ENCODE peak calls at places on chromosomes 2 and 18, in six cellular contexts. One of them, this sample, is unnamed.

GRCh38 chr2:224308267-224308911 is 93.5 kb downstream of the FAM124B start:
- DNase-seq in prostate gland: no peak
- DNase-seq in stomach: no peak
- DNase-seq in GM23338: no peak
- DNase-seq in transverse colon: no peak
- DNase-seq in Panc1: no peak
- DNase-seq in this sample: no peak

GRCh38 chr2:241609859-241610793 is 26.8 kb downstream of the THAP4 start:
- DNase-seq in transverse colon: peak; percentile 94
- DNase-seq in GM23338: peak; percentile 97
- DNase-seq in Panc1: no peak
- DNase-seq in prostate gland: peak; percentile 72
- DNase-seq in stomach: peak; percentile 90
- DNase-seq in this sample: peak; percentile 93

GRCh38 chr2:12005886-12006681 is 259.7 kb downstream of the LPIN1 start:
- DNase-seq in prostate gland: no peak
- DNase-seq in Panc1: no peak
- DNase-seq in stomach: peak; percentile 74
- DNase-seq in transverse colon: peak; percentile 11
- DNase-seq in GM23338: no peak
- DNase-seq in this sample: no peak

GRCh38 chr2:84881581-84882414 is 914 bp upstream of the TRABD2A start:
- DNase-seq in Panc1: peak; percentile 80
- DNase-seq in prostate gland: peak; percentile 65
- DNase-seq in stomach: peak; percentile 83
- DNase-seq in transverse colon: peak; percentile 92
- DNase-seq in GM23338: peak; percentile 96
- DNase-seq in this sample: peak; percentile 81

GRCh38 chr18:36580266-36580665 is 248.5 kb downstream of the TPGS2 start:
- DNase-seq in Panc1: no peak
- DNase-seq in prostate gland: no peak
- DNase-seq in stomach: no peak
- DNase-seq in transverse colon: no peak
- DNase-seq in GM23338: peak; percentile 27
- DNase-seq in this sample: peak; percentile 76

GRCh38 chr2:175431054-175431780 is 249.7 kb upstream of the ATP5MC3 start:
- DNase-seq in GM23338: no peak
- DNase-seq in Panc1: no peak
- DNase-seq in stomach: no peak
- DNase-seq in transverse colon: no peak
- DNase-seq in prostate gland: no peak
- DNase-seq in this sample: no peak

GRCh38 chr18:22985250-22985649 is 52.1 kb downstream of the RBBP8 start:
- DNase-seq in Panc1: no peak
- DNase-seq in transverse colon: no peak
- DNase-seq in GM23338: no peak
- DNase-seq in stomach: no peak
- DNase-seq in prostate gland: no peak
- DNase-seq in this sample: no peak

GRCh38 chr2:88828397-88829137 is 137.1 kb downstream of the RPIA start:
- DNase-seq in GM23338: no peak
- DNase-seq in prostate gland: no peak
- DNase-seq in transverse colon: no peak
- DNase-seq in Panc1: no peak
- DNase-seq in stomach: no peak
- DNase-seq in this sample: no peak

GRCh38 chr2:66573412-66573811 is 138.5 kb downstream of the MEIS1 start:
- DNase-seq in transverse colon: no peak
- DNase-seq in Panc1: no peak
- DNase-seq in prostate gland: no peak
- DNase-seq in stomach: no peak
- DNase-seq in GM23338: peak; percentile 84
- DNase-seq in this sample: no peak

GRCh38 chr2:203413796-203414195 is 85.6 kb downstream of the ABI2 start:
- DNase-seq in transverse colon: no peak
- DNase-seq in GM23338: no peak
- DNase-seq in stomach: no peak
- DNase-seq in prostate gland: no peak
- DNase-seq in Panc1: no peak
- DNase-seq in this sample: no peak

GRCh38 chr18:8260319-8260718 is 348.9 kb upstream of the RAB12 start:
- DNase-seq in Panc1: no peak
- DNase-seq in stomach: no peak
- DNase-seq in transverse colon: no peak
- DNase-seq in GM23338: peak; percentile 23
- DNase-seq in prostate gland: no peak
- DNase-seq in this sample: no peak

DNA sequence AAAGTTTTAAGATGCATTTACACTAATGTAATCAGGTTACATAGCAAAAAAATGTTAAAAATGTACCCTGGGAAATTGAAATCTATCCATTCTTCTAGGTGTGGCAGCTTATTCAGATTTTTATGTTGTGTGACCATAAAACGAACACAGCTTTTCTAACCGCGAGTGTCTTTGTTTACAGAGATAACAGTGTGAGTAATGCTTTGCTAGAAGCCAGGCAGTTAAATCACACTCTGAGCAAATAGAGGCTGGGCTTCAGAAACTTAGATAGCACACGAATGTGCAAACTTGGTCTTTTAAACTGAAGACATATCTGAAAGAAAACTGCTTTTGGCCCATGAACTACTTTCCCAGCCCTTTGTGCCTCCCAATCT is 116.1 kb downstream of the SPTBN1 start:
- DNase-seq in Panc1: no peak
- DNase-seq in prostate gland: no peak
- DNase-seq in stomach: no peak
- DNase-seq in GM23338: no peak
- DNase-seq in transverse colon: no peak
- DNase-seq in this sample: no peak
- TF ChIP-seq POLR2AphosphoS5 in Panc1: peak; percentile 88
- TF ChIP-seq POLR2AphosphoS5 in prostate gland: peak; percentile 71
- TF ChIP-seq POLR2AphosphoS5 in stomach: peak; percentile 82
- TF ChIP-seq POLR2AphosphoS5 in GM23338: no peak
- TF ChIP-seq POLR2AphosphoS5 in transverse colon: peak; percentile 52
- TF ChIP-seq POLR2AphosphoS5 in this sample: no peak

GRCh38 chr2:71073475-71073874 is 5.0 kb downstream of the NAGK start:
- DNase-seq in Panc1: no peak
- DNase-seq in GM23338: no peak
- DNase-seq in stomach: no peak
- DNase-seq in transverse colon: no peak
- DNase-seq in prostate gland: no peak
- DNase-seq in this sample: peak; percentile 7

GRCh38 chr2:71070294-71071025 is 2.0 kb downstream of the NAGK start:
- DNase-seq in Panc1: no peak
- DNase-seq in stomach: no peak
- DNase-seq in transverse colon: no peak
- DNase-seq in prostate gland: no peak
- DNase-seq in GM23338: peak; percentile 73
- DNase-seq in this sample: peak; percentile 56

GRCh38 chr2:71072492-71072891 is 4.0 kb downstream of the NAGK start:
- DNase-seq in Panc1: no peak
- DNase-seq in GM23338: no peak
- DNase-seq in prostate gland: no peak
- DNase-seq in stomach: no peak
- DNase-seq in transverse colon: no peak
- DNase-seq in this sample: peak; percentile 63

GRCh38 chr2:71071681-71072398 is 3.4 kb downstream of the NAGK start:
- DNase-seq in Panc1: no peak
- DNase-seq in transverse colon: peak; percentile 46
- DNase-seq in stomach: no peak
- DNase-seq in prostate gland: no peak
- DNase-seq in GM23338: peak; percentile 47
- DNase-seq in this sample: peak; percentile 66

DNA sequence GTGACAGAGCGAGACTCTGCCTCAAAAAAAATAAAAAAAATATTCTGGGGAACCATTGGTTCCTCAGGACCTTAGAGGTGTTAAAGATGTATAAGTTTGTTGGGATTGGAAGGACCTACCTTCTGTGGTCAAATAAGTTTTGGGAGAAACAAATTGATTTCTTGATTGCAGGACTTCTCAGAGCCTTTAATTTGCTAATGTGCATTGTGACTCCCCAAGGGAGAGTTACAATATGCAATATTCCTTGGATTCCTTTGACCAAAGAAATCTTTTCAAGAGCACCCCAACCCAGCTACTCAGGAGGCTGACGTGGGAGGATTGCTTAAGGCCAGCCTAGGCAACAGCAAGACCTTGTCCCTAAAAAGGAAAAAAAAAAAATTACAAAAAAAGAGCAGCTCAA is 6.4 kb downstream of the NAGK start:
- DNase-seq in GM23338: no peak
- DNase-seq in Panc1: no peak
- DNase-seq in prostate gland: no peak
- DNase-seq in transverse colon: no peak
- DNase-seq in stomach: no peak
- DNase-seq in this sample: peak; percentile 3
- H3K36me3 ChIP-seq in GM23338: no peaks in the 10 kb centered on the region
- H3K36me3 ChIP-seq in Panc1: no peaks in the 10 kb centered on the region
- H3K36me3 ChIP-seq in prostate gland: peaks cover 4% of the 10 kb centered on the region
- H3K36me3 ChIP-seq in transverse colon: no peaks in the 10 kb centered on the region
- H3K36me3 ChIP-seq in stomach: peaks cover 77% of the 10 kb centered on the region
- H3K36me3 ChIP-seq in this sample: peaks cover 6% of the 10 kb centered on the region

GRCh38 chr2:72915076-72915906 is 2.0 kb upstream of the EMX1 start:
- DNase-seq in transverse colon: no peak
- DNase-seq in prostate gland: no peak
- DNase-seq in stomach: peak; percentile 23
- DNase-seq in GM23338: peak; percentile 47
- DNase-seq in Panc1: no peak
- DNase-seq in this sample: peak; percentile 50

GRCh38 chr2:72916743-72917137 is 579 bp upstream of the EMX1 start:
- DNase-seq in prostate gland: no peak
- DNase-seq in stomach: no peak
- DNase-seq in transverse colon: no peak
- DNase-seq in GM23338: peak; percentile 45
- DNase-seq in Panc1: no peak
- DNase-seq in this sample: peak; percentile 61

GRCh38 chr2:72913531-72914225 is 3.6 kb upstream of the EMX1 start:
- DNase-seq in transverse colon: no peak
- DNase-seq in GM23338: peak; percentile 52
- DNase-seq in Panc1: no peak
- DNase-seq in prostate gland: no peak
- DNase-seq in stomach: peak; percentile 14
- DNase-seq in this sample: peak; percentile 17

GRCh38 chr2:72915907-72916742 is 1.2 kb upstream of the EMX1 start:
- DNase-seq in prostate gland: peak; percentile 35
- DNase-seq in Panc1: no peak
- DNase-seq in transverse colon: peak; percentile 76
- DNase-seq in GM23338: peak; percentile 92
- DNase-seq in stomach: peak; percentile 74
- DNase-seq in this sample: peak; percentile 66

DNA sequence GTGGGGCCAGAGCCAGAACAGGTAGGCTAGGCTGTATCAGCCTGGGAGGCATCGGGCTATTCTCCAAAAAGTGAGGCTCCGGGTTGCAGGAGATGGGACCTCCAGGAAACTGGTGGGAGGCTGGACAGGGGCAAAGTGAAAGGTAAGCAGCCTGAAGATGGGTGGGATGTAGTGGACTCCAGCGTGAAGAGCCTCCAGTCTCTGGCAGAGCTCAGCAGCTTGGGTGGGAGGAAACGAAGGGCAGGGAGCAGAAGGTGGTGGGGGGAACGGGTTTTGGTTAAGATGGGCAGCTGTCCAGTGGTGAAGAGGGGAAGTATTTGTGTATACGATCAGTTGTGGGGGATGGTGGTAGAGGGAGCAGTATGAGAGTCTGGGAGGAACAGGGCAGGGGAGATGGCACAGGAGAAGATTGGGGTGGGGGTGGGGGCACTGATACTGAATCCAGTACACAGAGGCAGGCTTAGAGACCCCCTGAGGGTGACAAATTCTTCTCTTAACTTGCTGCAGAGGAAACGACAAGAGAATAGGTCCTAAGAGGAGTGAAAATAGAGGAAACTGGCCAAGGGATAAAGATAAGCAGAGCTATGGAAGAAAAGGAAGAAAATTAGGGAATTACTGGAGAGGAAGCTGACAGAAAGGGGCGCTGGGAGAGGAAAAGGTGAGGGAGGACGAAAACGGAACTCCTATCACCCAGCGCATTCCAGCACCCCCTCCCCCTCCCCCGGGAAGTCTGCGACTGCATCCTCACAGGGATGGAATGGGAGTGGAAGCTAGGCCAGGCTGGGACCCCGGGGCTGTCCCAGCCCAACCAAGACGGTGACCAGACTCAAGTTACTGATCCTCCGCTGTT is 2.9 kb upstream of the EMX1 start:
- DNase-seq in GM23338: peak; percentile 79
- DNase-seq in prostate gland: no peak
- DNase-seq in Panc1: no peak
- DNase-seq in stomach: peak; percentile 5
- DNase-seq in transverse colon: no peak
- DNase-seq in this sample: peak; percentile 51
- H3K27me3 ChIP-seq in GM23338: peaks cover 99% of the 10 kb centered on the region
- H3K27me3 ChIP-seq in prostate gland: peaks cover 40% of the 10 kb centered on the region
- H3K27me3 ChIP-seq in Panc1: peaks cover 51% of the 10 kb centered on the region
- H3K27me3 ChIP-seq in stomach: peaks cover 100% of the 10 kb centered on the region
- H3K27me3 ChIP-seq in transverse colon: peaks cover 100% of the 10 kb centered on the region
- H3K27me3 ChIP-seq in this sample: peaks cover 91% of the 10 kb centered on the region

GRCh38 chr2:55009277-55010055 is 40.8 kb downstream of the RTN4 start:
- DNase-seq in prostate gland: no peak
- DNase-seq in GM23338: no peak
- DNase-seq in Panc1: no peak
- DNase-seq in stomach: no peak
- DNase-seq in transverse colon: no peak
- DNase-seq in this sample: no peak
- TF ChIP-seq POLR2AphosphoS5 in prostate gland: no peak
- TF ChIP-seq POLR2AphosphoS5 in GM23338: no peak
- TF ChIP-seq POLR2AphosphoS5 in Panc1: no peak
- TF ChIP-seq POLR2AphosphoS5 in stomach: no peak
- TF ChIP-seq POLR2AphosphoS5 in transverse colon: no peak
- TF ChIP-seq POLR2AphosphoS5 in this sample: no peak

GRCh38 chr2:36478999-36479398 is 119.0 kb downstream of the FEZ2 start:
- DNase-seq in GM23338: no peak
- DNase-seq in transverse colon: no peak
- DNase-seq in Panc1: no peak
- DNase-seq in stomach: no peak
- DNase-seq in prostate gland: no peak
- DNase-seq in this sample: no peak

GRCh38 chr2:36477315-36477714 is 120.7 kb downstream of the FEZ2 start:
- DNase-seq in prostate gland: no peak
- DNase-seq in transverse colon: no peak
- DNase-seq in Panc1: no peak
- DNase-seq in GM23338: no peak
- DNase-seq in stomach: no peak
- DNase-seq in this sample: no peak

GRCh38 chr2:36479406-36479805 is 118.6 kb downstream of the FEZ2 start:
- DNase-seq in Panc1: no peak
- DNase-seq in stomach: no peak
- DNase-seq in GM23338: no peak
- DNase-seq in transverse colon: no peak
- DNase-seq in prostate gland: no peak
- DNase-seq in this sample: no peak

GRCh38 chr2:36477744-36478143 is 120.2 kb downstream of the FEZ2 start:
- DNase-seq in Panc1: no peak
- DNase-seq in stomach: no peak
- DNase-seq in transverse colon: no peak
- DNase-seq in GM23338: no peak
- DNase-seq in prostate gland: no peak
- DNase-seq in this sample: no peak

GRCh38 chr2:36478332-36478738 is 119.6 kb downstream of the FEZ2 start:
- DNase-seq in prostate gland: no peak
- DNase-seq in stomach: no peak
- DNase-seq in Panc1: peak; percentile 90
- DNase-seq in GM23338: no peak
- DNase-seq in transverse colon: no peak
- DNase-seq in this sample: no peak
- H3K36me3 ChIP-seq in prostate gland: no peaks in the 10 kb centered on the region
- H3K36me3 ChIP-seq in stomach: peaks cover 46% of the 10 kb centered on the region
- H3K36me3 ChIP-seq in Panc1: peaks cover 68% of the 10 kb centered on the region
- H3K36me3 ChIP-seq in GM23338: peaks cover 45% of the 10 kb centered on the region
- H3K36me3 ChIP-seq in transverse colon: no peaks in the 10 kb centered on the region
- H3K36me3 ChIP-seq in this sample: peaks cover 9% of the 10 kb centered on the region

This sample was measured in sigmoid colon.